ENCODE peak calls at places on chromosomes 13 and 19, in six cellular contexts. A is tibial nerve, S is fibroblast of lung, J is T-cell, F is H54, E is EL. C is an unnamed sample.
A peak's percentile ranks its signal among the peaks of the same experiment; 100 is the strongest.

GRCh38 chr13:95456837-95457236 is 95.7 kb upstream of the CLDN10 start:
- DNase-seq in F (no peak), S (no peak), J (no peak), E (no peak), A (no peak), C (no peak)

GRCh38 chr19:35153701-35154534 is 617 bp upstream of the FXYD5 start:
- DNase-seq in A (no peak), E (peak; percentile 58), S (no peak), J (peak; percentile 62), F (no peak), C (peak; percentile 58)

GRCh38 chr13:51645154-51645650 is 60.9 kb downstream of the WDFY2 start:
- DNase-seq in J (peak; percentile 40), F (no peak), A (no peak), S (peak; percentile 90), E (peak; percentile 36), C (no peak)

GRCh38 chr19:46878613-46879375 is 18.0 kb downstream of the ARHGAP35 start:
- DNase-seq in J (no peak), E (peak; percentile 92), A (no peak), F (no peak), S (peak; percentile 77), C (peak; percentile 80)

GRCh38 chr19:48868196-48868886 is at the start of gene PLEKHA4:
- DNase-seq in F (no peak), S (peak; percentile 50), E (peak; percentile 74), J (no peak), A (peak; percentile 67), C (no peak)

GRCh38 chr13:82817133-82817532 is 1065.1 kb downstream of the SLITRK1 start:
- DNase-seq in J (no peak), F (no peak), A (no peak), S (no peak), E (no peak), C (no peak)

GRCh38 chr19:57248646-57249045 is 8.2 kb downstream of the ZNF805 start:
- DNase-seq in S (no peak), F (no peak), E (no peak), J (no peak), A (no peak), C (no peak)

GRCh38 chr19:9586764-9587163 is 2.5 kb upstream of the ZNF121 start:
- DNase-seq in F (no peak), A (peak; percentile 66), E (peak; percentile 68), J (peak; percentile 48), S (peak; percentile 70), C (peak; percentile 96)

GRCh38 chr13:45194081-45194939 is 6.5 kb downstream of the KCTD4 start:
- DNase-seq in F (no peak), S (peak; percentile 65), E (no peak), A (peak; percentile 36), J (no peak), C (no peak)

GRCh38 chr13:67662997-67663396 is 432.9 kb upstream of the PCDH9 start:
- DNase-seq in A (no peak), S (no peak), F (no peak), E (no peak), J (no peak), C (no peak)

GRCh38 chr19:30719189-30719990 is 347.2 kb downstream of the ZNF536 start:
- DNase-seq in F (peak; percentile 38), E (peak; percentile 27), J (no peak), S (peak; percentile 18), A (peak; percentile 27), C (no peak)

GRCh38 chr13:31725841-31726240 is 13.5 kb upstream of the RXFP2 start:
- DNase-seq in A (no peak), J (no peak), F (no peak), S (no peak), E (peak; percentile 73), C (peak; percentile 15)

GRCh38 chr13:98033277-98034247 is 80.1 kb downstream of the IPO5 start:
- DNase-seq in A (peak; percentile 20), E (peak; percentile 65), S (peak; percentile 61), J (no peak), F (no peak), C (peak; percentile 43)

C was measured in PC-3.